ENCODE peak calls at places on chromosomes 1 and 21, in ten cellular contexts. K is hepatocyte; A is mesendoderm; T is suprapubic skin; M is uterus; J is thyroid gland; S is CD4-positive, CD25-positive, alpha-beta regulatory T cell; L is ovary; Q is fibroblast of lung; X is psoas muscle. Z is an unnamed sample.

GRCh38 chr21:43825936-43826622 is 36.7 kb downstream of the RRP1 start:
- DNase-seq in L (no peak), T (no peak), X (peak; percentile 88), A (peak; percentile 35), Q (peak; percentile 7), K (no peak), J (peak; percentile 44), M (no peak), S (no peak), Z (peak; percentile 53)

GRCh38 chr1:152933196-152933595 is 13.8 kb upstream of the SPRR5 start:
- DNase-seq in X (no peak), L (no peak), M (no peak), K (no peak), T (no peak), J (no peak), A (no peak), Q (no peak), S (no peak), Z (no peak)

GRCh38 chr1:40848530-40849189 is 13.5 kb downstream of the CITED4 start:
- DNase-seq in Q (peak; percentile 50), T (no peak), S (no peak), M (peak; percentile 58), X (no peak), J (peak; percentile 76), L (peak; percentile 66), A (peak; percentile 85), K (peak; percentile 86), Z (peak; percentile 70)

GRCh38 chr1:4004635-4005430 is 104.8 kb upstream of the C1orf174 start:
- DNase-seq in Q (no peak), T (no peak), J (no peak), S (no peak), M (no peak), A (no peak), K (no peak), X (peak; percentile 16), L (no peak), Z (no peak)

GRCh38 chr1:203378529-203379271 is 27.8 kb upstream of the FMOD start:
- DNase-seq in L (peak; percentile 73), Q (no peak), J (no peak), T (no peak), K (peak; percentile 62), X (no peak), A (no peak), S (no peak), M (peak; percentile 50), Z (no peak)

GRCh38 chr1:229141271-229141670 is 129.6 kb upstream of the RAB4A start:
- DNase-seq in Q (no peak), L (no peak), K (no peak), A (no peak), S (no peak), J (no peak), X (no peak), T (no peak), M (no peak), Z (no peak)

GRCh38 chr1:154759196-154759595 is 110.9 kb downstream of the KCNN3 start:
- DNase-seq in Q (no peak), M (peak; percentile 12), S (no peak), A (no peak), T (no peak), X (no peak), K (no peak), J (no peak), L (no peak), Z (no peak)

GRCh38 chr1:150487763-150488115 is 520 bp downstream of the TARS2 start:
- DNase-seq in J (no peak), M (no peak), S (no peak), X (no peak), Q (no peak), A (no peak), T (peak; percentile 29), L (no peak), K (no peak), Z (no peak)

GRCh38 chr1:47778280-47778679 is 218.9 kb downstream of the TRABD2B start:
- DNase-seq in A (no peak), S (no peak), L (no peak), T (no peak), X (no peak), K (no peak), J (no peak), Q (no peak), M (no peak), Z (no peak)

GRCh38 chr1:226133504-226134123 is 52.9 kb downstream of the ACBD3 start:
- DNase-seq in J (no peak), M (peak; percentile 5), Q (no peak), A (no peak), K (no peak), T (no peak), L (no peak), S (no peak), X (no peak), Z (no peak)

GRCh38 chr1:233962878-233963277 is 58.4 kb downstream of the SLC35F3 start:
- DNase-seq in M (no peak), A (no peak), Q (no peak), K (no peak), J (no peak), X (no peak), T (no peak), S (no peak), L (no peak), Z (no peak)

GRCh38 chr1:25985171-25985570 is 12.7 kb downstream of the PAFAH2 start:
- DNase-seq in K (no peak), J (no peak), X (no peak), M (no peak), L (no peak), A (no peak), T (no peak), Q (no peak), S (no peak), Z (no peak)

GRCh38 chr1:239879321-239880170 is 212.1 kb upstream of the FMN2 start:
- DNase-seq in L (no peak), S (no peak), A (no peak), T (no peak), Q (no peak), J (no peak), K (peak; percentile 20), M (no peak), X (no peak), Z (no peak)

GRCh38 chr1:17605582-17606344 is 66.3 kb downstream of the ARHGEF10L start:
- DNase-seq in A (no peak), X (no peak), L (peak; percentile 45), S (no peak), K (peak; percentile 41), J (peak; percentile 84), T (no peak), M (peak; percentile 63), Q (no peak), Z (peak; percentile 63)

GRCh38 chr1:201100169-201100930 is 11.9 kb downstream of the CACNA1S start:
- DNase-seq in A (no peak), L (no peak), M (no peak), S (no peak), K (no peak), T (no peak), J (no peak), X (peak; percentile 88), Q (no peak), Z (no peak)

GRCh38 chr1:201104141-201104540 is 8.1 kb downstream of the CACNA1S start:
- DNase-seq in M (no peak), J (no peak), A (peak; percentile 33), Q (no peak), X (peak; percentile 39), S (no peak), L (no peak), K (peak; percentile 27), T (no peak), Z (no peak)

GRCh38 chr1:201098992-201099391 is 13.2 kb downstream of the CACNA1S start:
- DNase-seq in S (no peak), Q (no peak), T (no peak), L (no peak), J (no peak), X (peak; percentile 40), A (no peak), K (no peak), M (no peak), Z (no peak)

GRCh38 chr1:201105688-201106087 is 6.5 kb downstream of the CACNA1S start:
- DNase-seq in A (no peak), J (no peak), L (no peak), X (peak; percentile 34), T (no peak), S (no peak), M (no peak), Q (no peak), K (no peak), Z (no peak)

GRCh38 chr1:201103666-201104065 is 8.6 kb downstream of the CACNA1S start:
- DNase-seq in K (no peak), L (no peak), Q (no peak), A (no peak), J (no peak), X (peak; percentile 78), S (no peak), T (no peak), M (no peak), Z (no peak)
- H3K27ac ChIP-seq in K (no peak overlapping the region), L (no peak overlapping the region), Q (no peak overlapping the region), A (no peak overlapping the region), J (no peak overlapping the region), X (peak overlapping the region; percentile 95), S (no peak overlapping the region), T (no peak overlapping the region), M (no peak overlapping the region), Z (no peak overlapping the region)

GRCh38 chr1:64743954-64744491 is 852 bp upstream of the RAVER2 start:
- DNase-seq in X (no peak), K (no peak), S (no peak), M (no peak), T (no peak), L (peak; percentile 19), A (no peak), J (peak; percentile 12), Q (no peak), Z (peak; percentile 10)
- H3K4me3 ChIP-seq in X (peak overlapping the region; percentile 94), K (peak overlapping the region; percentile 93), S (peak overlapping the region; percentile 44), M (peak overlapping the region; percentile 84), T (peak overlapping the region; percentile 89), L (peak overlapping the region; percentile 85), A (no peak overlapping the region), J (peak overlapping the region; percentile 11), Q (peak overlapping the region; percentile 64), Z (peak overlapping the region; percentile 90)

GRCh38 chr1:12457771-12458170 is 160.2 kb downstream of the DHRS3 start:
- DNase-seq in K (no peak), J (no peak), T (no peak), L (peak; percentile 57), A (no peak), X (peak; percentile 61), M (peak; percentile 56), Q (peak; percentile 53), S (no peak), Z (peak; percentile 61)
- H3K27ac ChIP-seq in K (no peak overlapping the region), J (peak overlapping the region; percentile 79), T (peak overlapping the region; percentile 60), L (no peak overlapping the region), A (no peak overlapping the region), X (peak overlapping the region; percentile 42), M (peak overlapping the region; percentile 13), Q (peak overlapping the region; percentile 53), S (no peak overlapping the region), Z (peak overlapping the region; percentile 91)

DNA sequence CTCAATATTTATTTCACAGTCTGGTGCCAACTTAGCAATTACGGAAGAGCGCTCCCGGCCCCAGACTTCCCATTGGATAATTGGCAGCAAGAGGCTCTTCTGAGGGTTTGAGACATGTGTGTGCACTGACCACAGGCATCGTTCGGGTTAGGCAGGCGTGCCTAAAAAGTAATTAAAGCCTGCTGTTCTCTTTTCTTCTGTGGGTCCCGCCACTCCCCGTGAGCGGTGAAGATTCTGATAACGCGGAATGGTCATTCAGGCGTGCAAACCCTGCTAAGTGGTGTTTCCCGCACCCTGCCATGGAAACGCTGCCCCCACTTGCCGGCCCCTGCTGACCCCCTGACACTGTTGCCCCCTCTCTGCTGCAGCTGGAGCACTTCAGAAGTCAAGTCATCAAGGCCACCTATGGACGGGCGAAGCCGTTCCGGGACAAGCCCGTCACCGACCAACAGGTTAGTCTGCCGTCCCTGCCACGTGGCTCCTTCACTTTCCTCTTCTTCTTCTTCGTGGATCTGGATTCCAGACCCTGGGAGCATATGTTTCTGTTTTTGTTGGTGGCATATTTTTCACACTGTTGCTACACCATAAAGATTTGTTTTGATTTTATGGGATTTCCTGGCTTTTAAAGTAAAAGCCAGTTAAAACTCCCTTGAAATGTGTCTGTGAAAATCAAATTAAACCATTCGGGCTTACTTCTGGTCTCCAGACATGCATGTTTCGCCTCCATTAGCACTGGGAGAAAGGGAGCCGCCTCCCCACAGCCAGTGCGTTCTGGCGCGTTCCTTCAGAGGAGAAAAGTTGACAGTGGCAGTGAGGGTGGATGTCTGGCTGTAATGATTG is 79.9 kb downstream of the FHAD1 start:
- DNase-seq in S (no peak), M (no peak), T (no peak), X (no peak), Q (peak; percentile 86), J (peak; percentile 40), A (no peak), L (no peak), K (no peak), Z (no peak)
- H3K4me3 ChIP-seq in S (no peak overlapping the region), M (no peak overlapping the region), T (no peak overlapping the region), X (no peak overlapping the region), Q (no peak overlapping the region), J (no peak overlapping the region), A (no peak overlapping the region), L (no peak overlapping the region), K (no peak overlapping the region), Z (no peak overlapping the region)